ENCODE peak calls at places on chromosomes 3 and 15, in ten cellular contexts. B, Y, G, R, Z, E, X, O, L and F are unnamed samples.
A peak's percentile ranks its signal among the peaks of the same experiment; 100 is the strongest.

GRCh38 chr15:48855501-48856440 is 22.2 kb upstream of the EID1 start:
- DNase-seq in G (peak; percentile 55), B (peak; percentile 15), Z (peak; percentile 53), R (no peak), X (peak; percentile 63), L (no peak), Y (peak; percentile 31), O (no peak), E (no peak), F (no peak)

GRCh38 chr15:39455502-39455991 is 125.3 kb upstream of the THBS1 start:
- DNase-seq in R (no peak), E (no peak), L (no peak), Y (no peak), B (no peak), O (no peak), G (peak; percentile 49), X (peak; percentile 35), Z (no peak), F (peak; percentile 82)

GRCh38 chr3:3127432-3128010 is 781 bp downstream of the TRNT1 start:
- DNase-seq in E (no peak), Y (no peak), R (peak; percentile 7), Z (no peak), G (no peak), B (no peak), O (peak; percentile 12), L (no peak), X (peak; percentile 48), F (no peak)

GRCh38 chr15:64782751-64783150 is 7.4 kb upstream of the RBPMS2 start:
- DNase-seq in Y (no peak), G (no peak), R (no peak), X (no peak), E (no peak), L (no peak), O (no peak), B (no peak), Z (no peak), F (no peak)

GRCh38 chr3:14484741-14485140 is 55.4 kb downstream of the GRIP2 start:
- DNase-seq in R (no peak), O (no peak), B (no peak), Z (no peak), Y (no peak), G (no peak), L (no peak), X (no peak), E (no peak), F (no peak)

GRCh38 chr15:39565851-39566250 is 15.0 kb upstream of the THBS1 start:
- DNase-seq in Y (no peak), R (no peak), X (no peak), G (no peak), E (no peak), O (no peak), L (no peak), Z (no peak), B (no peak), F (no peak)

GRCh38 chr3:151611464-151611863 is 122.3 kb upstream of the AADACL2 start:
- DNase-seq in G (no peak), R (no peak), E (no peak), L (no peak), Z (peak; percentile 25), X (no peak), B (no peak), Y (no peak), O (no peak), F (no peak)

GRCh38 chr3:63998852-63999754 is 24.2 kb downstream of the PSMD6 start:
- DNase-seq in Y (no peak), B (no peak), G (no peak), X (no peak), E (no peak), Z (no peak), R (no peak), O (no peak), L (no peak), F (no peak)

GRCh38 chr3:189563841-189564563 is 67.2 kb upstream of the TP63 start:
- DNase-seq in X (no peak), L (no peak), G (peak; percentile 94), R (peak; percentile 17), O (no peak), Y (no peak), Z (peak; percentile 88), E (no peak), B (no peak), F (no peak)

GRCh38 chr15:90106522-90107117 is 4.4 kb upstream of the IDH2 start:
- DNase-seq in B (no peak), X (peak; percentile 51), Z (peak; percentile 30), Y (peak; percentile 35), R (no peak), E (no peak), L (no peak), O (no peak), G (peak; percentile 42), F (no peak)

GRCh38 chr15:59556405-59556804 is 55.2 kb upstream of the GCNT3 start:
- DNase-seq in R (no peak), E (no peak), B (no peak), X (no peak), O (no peak), Y (no peak), G (no peak), L (no peak), Z (no peak), F (no peak)

GRCh38 chr15:82540984-82541431 is 751 bp upstream of the RPS17 start:
- DNase-seq in B (no peak), Z (no peak), Y (peak; percentile 29), X (no peak), R (peak; percentile 16), O (no peak), L (no peak), E (peak; percentile 26), G (no peak), F (no peak)